ENCODE peak calls at places on chromosome 7, in six cellular contexts. G is foreskin fibroblast, O is esophagus muscularis mucosa, P is T-helper 2 cell, J is RPMI7951, V is MG63. Q is an unnamed sample.
A peak's percentile ranks its signal among the peaks of the same experiment; 100 is the strongest.

GRCh38 chr7:25187932-25188331 is 40.4 kb downstream of the NPVF start:
- DNase-seq in P (no peak), J (no peak), G (no peak), O (no peak), V (no peak), Q (no peak)

GRCh38 chr7:102258749-102259107 is 27.9 kb upstream of the SH2B2 start:
- DNase-seq in P (no peak), O (no peak), V (no peak), G (no peak), J (no peak), Q (no peak)

GRCh38 chr7:41117431-41117830 is 585.5 kb downstream of the INHBA start:
- DNase-seq in J (no peak), G (no peak), V (no peak), O (no peak), P (no peak), Q (no peak)

GRCh38 chr7:122743211-122743610 is 40.5 kb upstream of the RNF148 start:
- DNase-seq in G (no peak), P (no peak), J (no peak), O (no peak), V (no peak), Q (no peak)

GRCh38 chr7:116592445-116592844 is 67.6 kb downstream of the CAV1 start:
- DNase-seq in V (no peak), J (peak; percentile 56), G (no peak), P (no peak), O (no peak), Q (no peak)

GRCh38 chr7:13778967-13779366 is 210.5 kb downstream of the ETV1 start:
- DNase-seq in O (no peak), J (peak; percentile 95), V (peak; percentile 94), G (peak; percentile 50), P (no peak), Q (peak; percentile 40)

GRCh38 chr7:83119002-83119358 is 43.7 kb downstream of the PCLO start:
- DNase-seq in V (no peak), O (no peak), P (no peak), G (no peak), J (no peak), Q (peak; percentile 8)

GRCh38 chr7:85094046-85094720 is 92.7 kb downstream of the SEMA3D start:
- DNase-seq in V (no peak), O (no peak), P (no peak), G (no peak), J (no peak), Q (no peak)

GRCh38 chr7:3416453-3416852 is 115.4 kb downstream of the SDK1 start:
- DNase-seq in J (no peak), O (no peak), G (no peak), P (no peak), V (no peak), Q (no peak)

GRCh38 chr7:66016131-66016461 is 34.1 kb upstream of the GUSB start:
- DNase-seq in O (no peak), V (no peak), P (no peak), J (peak; percentile 52), G (no peak), Q (peak; percentile 18)

GRCh38 chr7:30468041-30468440 is 10.5 kb downstream of the NOD1 start:
- DNase-seq in J (no peak), O (no peak), V (no peak), G (no peak), P (no peak), Q (no peak)

GRCh38 chr7:6725003-6725402 is 18.3 kb upstream of the ZNF12 start:
- DNase-seq in J (no peak), G (no peak), P (no peak), O (no peak), V (no peak), Q (no peak)

GRCh38 chr7:68862736-68863135 is 735.5 kb upstream of the AUTS2 start:
- DNase-seq in P (no peak), J (no peak), V (no peak), O (no peak), G (no peak), Q (no peak)

Q was measured in mesenchymal stem cell.